ENCODE peak calls at places on chromosomes 4 and X, in four cellular contexts. One of them, this sample, is unnamed.

GRCh38 chrX:25198891-25199290 is 183.1 kb upstream of the ARX start:
- DNase-seq in fibroblast of the aortic adventitia: peak; percentile 1
- DNase-seq in Calu3: no peak
- DNase-seq in kidney glomerular epithelial cell: no peak
- DNase-seq in this sample: no peak

GRCh38 chrX:77704881-77705280 is 81.1 kb downstream of the ATRX start:
- DNase-seq in kidney glomerular epithelial cell: no peak
- DNase-seq in fibroblast of the aortic adventitia: no peak
- DNase-seq in Calu3: no peak
- DNase-seq in this sample: no peak

GRCh38 chr4:162506253-162506652 is 342.5 kb upstream of the FSTL5 start:
- DNase-seq in Calu3: no peak
- DNase-seq in kidney glomerular epithelial cell: no peak
- DNase-seq in fibroblast of the aortic adventitia: no peak
- DNase-seq in this sample: no peak

GRCh38 chr4:98113005-98113404 is 30.3 kb downstream of the STPG2 start:
- DNase-seq in fibroblast of the aortic adventitia: peak; percentile 34
- DNase-seq in kidney glomerular epithelial cell: no peak
- DNase-seq in Calu3: no peak
- DNase-seq in this sample: no peak

GRCh38 chr4:118734491-118735205 is 49.5 kb downstream of the METTL14 start:
- DNase-seq in fibroblast of the aortic adventitia: no peak
- DNase-seq in kidney glomerular epithelial cell: no peak
- DNase-seq in Calu3: no peak
- DNase-seq in this sample: no peak

GRCh38 chr4:15718465-15718864 is 15.6 kb downstream of the BST1 start:
- DNase-seq in kidney glomerular epithelial cell: no peak
- DNase-seq in Calu3: no peak
- DNase-seq in fibroblast of the aortic adventitia: no peak
- DNase-seq in this sample: no peak

GRCh38 chr4:152784490-152785195 is 4.9 kb downstream of the ARFIP1 start:
- DNase-seq in kidney glomerular epithelial cell: no peak
- DNase-seq in fibroblast of the aortic adventitia: peak; percentile 71
- DNase-seq in Calu3: peak; percentile 5
- DNase-seq in this sample: no peak

GRCh38 chrX:103503163-103503852 is 16.0 kb downstream of the RAB40A start:
- DNase-seq in fibroblast of the aortic adventitia: peak; percentile 11
- DNase-seq in kidney glomerular epithelial cell: no peak
- DNase-seq in Calu3: no peak
- DNase-seq in this sample: no peak

GRCh38 chr4:182556576-182556975 is 313.4 kb downstream of the TENM3 start:
- DNase-seq in Calu3: no peak
- DNase-seq in kidney glomerular epithelial cell: no peak
- DNase-seq in fibroblast of the aortic adventitia: no peak
- DNase-seq in this sample: no peak

GRCh38 chrX:65587616-65588526 is 53.3 kb upstream of the LAS1L start:
- DNase-seq in fibroblast of the aortic adventitia: peak; percentile 80
- DNase-seq in kidney glomerular epithelial cell: peak; percentile 1
- DNase-seq in Calu3: peak; percentile 52
- DNase-seq in this sample: peak; percentile 54

GRCh38 chr4:124275-125081 is at the start of gene ZNF718:
- DNase-seq in Calu3: peak; percentile 87
- DNase-seq in fibroblast of the aortic adventitia: peak; percentile 97
- DNase-seq in kidney glomerular epithelial cell: peak; percentile 97
- DNase-seq in this sample: peak; percentile 92

GRCh38 chr4:3231431-3231980 is 17.5 kb upstream of the MSANTD1 start:
- DNase-seq in fibroblast of the aortic adventitia: no peak
- DNase-seq in Calu3: no peak
- DNase-seq in kidney glomerular epithelial cell: no peak
- DNase-seq in this sample: no peak

GRCh38 chr4:86043755-86044592 is 315.9 kb downstream of the MAPK10 start:
- DNase-seq in Calu3: peak; percentile 48
- DNase-seq in fibroblast of the aortic adventitia: peak; percentile 81
- DNase-seq in kidney glomerular epithelial cell: peak; percentile 10
- DNase-seq in this sample: no peak

GRCh38 chr4:46844325-46844917 is 64.6 kb downstream of the COX7B2 start:
- DNase-seq in fibroblast of the aortic adventitia: peak; percentile 74
- DNase-seq in kidney glomerular epithelial cell: peak; percentile 42
- DNase-seq in Calu3: peak; percentile 53
- DNase-seq in this sample: peak; percentile 50

GRCh38 chr4:123547167-123547817 is 150.7 kb downstream of the SPRY1 start:
- DNase-seq in kidney glomerular epithelial cell: no peak
- DNase-seq in fibroblast of the aortic adventitia: no peak
- DNase-seq in Calu3: peak; percentile 88
- DNase-seq in this sample: peak; percentile 69

GRCh38 chr4:7358100-7358735 is 76.5 kb downstream of the PSAPL1 start:
- DNase-seq in fibroblast of the aortic adventitia: peak; percentile 64
- DNase-seq in Calu3: peak; percentile 38
- DNase-seq in kidney glomerular epithelial cell: peak; percentile 94
- DNase-seq in this sample: no peak

GRCh38 chr4:109972786-109973528 is 60.3 kb downstream of the EGF start:
- DNase-seq in fibroblast of the aortic adventitia: no peak
- DNase-seq in kidney glomerular epithelial cell: no peak
- DNase-seq in Calu3: no peak
- DNase-seq in this sample: no peak

GRCh38 chr4:153232768-153233167 is 28.5 kb downstream of the TRIM2 start:
- DNase-seq in fibroblast of the aortic adventitia: peak; percentile 61
- DNase-seq in Calu3: peak; percentile 50
- DNase-seq in kidney glomerular epithelial cell: no peak
- DNase-seq in this sample: no peak

GRCh38 chrX:133081990-133082389 is 14.9 kb downstream of the USP26 start:
- DNase-seq in kidney glomerular epithelial cell: no peak
- DNase-seq in fibroblast of the aortic adventitia: no peak
- DNase-seq in Calu3: no peak
- DNase-seq in this sample: no peak

GRCh38 chr4:89586318-89586717 is 250.6 kb downstream of the SNCA start:
- DNase-seq in kidney glomerular epithelial cell: no peak
- DNase-seq in fibroblast of the aortic adventitia: no peak
- DNase-seq in Calu3: no peak
- DNase-seq in this sample: no peak

GRCh38 chr4:26131711-26132110 is 189.1 kb upstream of the RBPJ start:
- DNase-seq in fibroblast of the aortic adventitia: no peak
- DNase-seq in Calu3: no peak
- DNase-seq in kidney glomerular epithelial cell: no peak
- DNase-seq in this sample: no peak

GRCh38 chr4:37825943-37826281 is 574 bp upstream of the PGM2 start:
- DNase-seq in kidney glomerular epithelial cell: no peak
- DNase-seq in fibroblast of the aortic adventitia: no peak
- DNase-seq in Calu3: no peak
- DNase-seq in this sample: peak; percentile 38

GRCh38 chr4:138609943-138610350 is 367.8 kb upstream of the SLC7A11 start:
- DNase-seq in kidney glomerular epithelial cell: peak; percentile 89
- DNase-seq in fibroblast of the aortic adventitia: peak; percentile 97
- DNase-seq in Calu3: peak; percentile 0
- DNase-seq in this sample: no peak

GRCh38 chr4:114782842-114783595 is 184.4 kb downstream of the UGT8 start:
- DNase-seq in kidney glomerular epithelial cell: no peak
- DNase-seq in Calu3: no peak
- DNase-seq in fibroblast of the aortic adventitia: no peak
- DNase-seq in this sample: no peak

GRCh38 chrX:39758791-39759525 is 338.8 kb downstream of the BCOR start:
- DNase-seq in fibroblast of the aortic adventitia: no peak
- DNase-seq in kidney glomerular epithelial cell: no peak
- DNase-seq in Calu3: no peak
- DNase-seq in this sample: no peak

GRCh38 chrX:37320541-37321203 is 28.5 kb upstream of the PRRG1 start:
- DNase-seq in fibroblast of the aortic adventitia: no peak
- DNase-seq in kidney glomerular epithelial cell: no peak
- DNase-seq in Calu3: no peak
- DNase-seq in this sample: no peak

GRCh38 chr4:15197005-15197404 is 194.7 kb downstream of the CPEB2 start:
- DNase-seq in kidney glomerular epithelial cell: peak; percentile 44
- DNase-seq in fibroblast of the aortic adventitia: peak; percentile 42
- DNase-seq in Calu3: no peak
- DNase-seq in this sample: no peak

GRCh38 chr4:93764647-93765246 is 63.8 kb upstream of the ATOH1 start:
- DNase-seq in Calu3: peak; percentile 17
- DNase-seq in fibroblast of the aortic adventitia: peak; percentile 56
- DNase-seq in kidney glomerular epithelial cell: peak; percentile 31
- DNase-seq in this sample: no peak

GRCh38 chr4:78634011-78634664 is 82.6 kb downstream of the ANXA3 start:
- DNase-seq in Calu3: no peak
- DNase-seq in fibroblast of the aortic adventitia: peak; percentile 46
- DNase-seq in kidney glomerular epithelial cell: no peak
- DNase-seq in this sample: no peak

GRCh38 chr4:106395582-106395981 is 27.0 kb upstream of the GIMD1 start:
- DNase-seq in fibroblast of the aortic adventitia: no peak
- DNase-seq in kidney glomerular epithelial cell: no peak
- DNase-seq in Calu3: no peak
- DNase-seq in this sample: no peak

GRCh38 chr4:21469438-21470032 is 479.0 kb downstream of the KCNIP4 start:
- DNase-seq in kidney glomerular epithelial cell: peak; percentile 8
- DNase-seq in Calu3: no peak
- DNase-seq in fibroblast of the aortic adventitia: peak; percentile 13
- DNase-seq in this sample: no peak

GRCh38 chr4:184538023-184538599 is 63.8 kb upstream of the IRF2 start:
- DNase-seq in fibroblast of the aortic adventitia: peak; percentile 95
- DNase-seq in Calu3: peak; percentile 70
- DNase-seq in kidney glomerular epithelial cell: peak; percentile 93
- DNase-seq in this sample: peak; percentile 41

GRCh38 chr4:13355036-13355910 is 128.9 kb downstream of the RAB28 start:
- DNase-seq in kidney glomerular epithelial cell: no peak
- DNase-seq in fibroblast of the aortic adventitia: peak; percentile 53
- DNase-seq in Calu3: no peak
- DNase-seq in this sample: no peak

GRCh38 chr4:68299492-68300457 is 50.1 kb downstream of the YTHDC1 start:
- DNase-seq in kidney glomerular epithelial cell: no peak
- DNase-seq in fibroblast of the aortic adventitia: no peak
- DNase-seq in Calu3: no peak
- DNase-seq in this sample: no peak

GRCh38 chr4:24473309-24473721 is 111.0 kb downstream of the DHX15 start:
- DNase-seq in fibroblast of the aortic adventitia: peak; percentile 41
- DNase-seq in kidney glomerular epithelial cell: peak; percentile 26
- DNase-seq in Calu3: peak; percentile 12
- DNase-seq in this sample: peak; percentile 43

GRCh38 chr4:78662661-78663060 is 111.1 kb downstream of the ANXA3 start:
- DNase-seq in kidney glomerular epithelial cell: no peak
- DNase-seq in fibroblast of the aortic adventitia: no peak
- DNase-seq in Calu3: no peak
- DNase-seq in this sample: no peak

GRCh38 chr4:135508006-135508714 is 1306.6 kb upstream of the PABPC4L start:
- DNase-seq in kidney glomerular epithelial cell: no peak
- DNase-seq in fibroblast of the aortic adventitia: peak; percentile 44
- DNase-seq in Calu3: no peak
- DNase-seq in this sample: no peak